ENCODE peak calls at places on chromosomes 11 and 22, in eight cellular contexts. B, A, U, D, H, E, P and O are unnamed samples.

GRCh38 chr11:68331338-68331947 is 19.1 kb downstream of the LRP5 start:
- DNase-seq in D (no peak), B (no peak), E (no peak), U (no peak), A (peak; percentile 55), P (no peak), H (no peak), O (no peak)

GRCh38 chr22:24875862-24876506 is 70.0 kb downstream of the SGSM1 start:
- DNase-seq in H (no peak), D (peak; percentile 16), B (no peak), U (peak; percentile 76), A (no peak), E (no peak), P (peak; percentile 12), O (no peak)

GRCh38 chr11:77705195-77705876 is 67.7 kb upstream of the CLNS1A start:
- DNase-seq in A (no peak), D (peak; percentile 79), H (no peak), E (no peak), P (peak; percentile 51), U (no peak), B (peak; percentile 73), O (peak; percentile 4)

GRCh38 chr11:91664521-91664920 is 560.1 kb upstream of the FAT3 start:
- DNase-seq in H (no peak), B (no peak), P (peak; percentile 43), A (no peak), U (no peak), E (no peak), D (peak; percentile 5), O (no peak)

GRCh38 chr11:63765688-63766241 is 2.8 kb downstream of the ZFTA start:
- DNase-seq in P (no peak), A (peak; percentile 46), D (no peak), U (no peak), H (peak; percentile 52), E (no peak), B (no peak), O (no peak)

GRCh38 chr22:32985899-32986772 is 72.0 kb downstream of the SYN3 start:
- DNase-seq in P (peak; percentile 61), A (peak; percentile 42), H (peak; percentile 81), E (peak; percentile 40), D (peak; percentile 79), B (peak; percentile 49), U (peak; percentile 80), O (no peak)

GRCh38 chr11:17730608-17731462 is 3.7 kb upstream of the KCNC1 start:
- DNase-seq in D (peak; percentile 92), U (peak; percentile 91), B (peak; percentile 30), A (peak; percentile 84), E (peak; percentile 99), H (peak; percentile 78), P (peak; percentile 79), O (peak; percentile 11)

GRCh38 chr11:95135155-95135554 is 45.5 kb downstream of the ENDOD1 start:
- DNase-seq in B (no peak), H (no peak), A (no peak), D (no peak), P (no peak), U (no peak), E (no peak), O (no peak)

GRCh38 chr22:50087646-50088045 is 2.2 kb upstream of the MOV10L1 start:
- DNase-seq in P (no peak), H (no peak), E (no peak), A (no peak), D (no peak), U (no peak), B (no peak), O (no peak)

GRCh38 chr11:83717551-83717950 is 431.4 kb upstream of the CCDC90B start:
- DNase-seq in H (no peak), U (no peak), P (no peak), E (no peak), A (no peak), D (no peak), B (no peak), O (no peak)

GRCh38 chr11:109435121-109435742 is 13.2 kb downstream of the C11orf87 start:
- DNase-seq in E (peak; percentile 62), B (peak; percentile 95), A (no peak), P (no peak), D (no peak), H (no peak), U (no peak), O (no peak)

GRCh38 chr22:27778299-27779090 is 23.1 kb downstream of the MN1 start:
- DNase-seq in H (no peak), U (no peak), E (no peak), D (no peak), B (peak; percentile 63), A (no peak), P (no peak), O (no peak)

GRCh38 chr11:43547411-43547718 is 133.2 kb upstream of the HSD17B12 start:
- DNase-seq in U (no peak), H (no peak), P (no peak), E (peak; percentile 51), B (no peak), A (no peak), D (no peak), O (no peak)

GRCh38 chr11:58301576-58301975 is 33.5 kb upstream of the OR10W1 start:
- DNase-seq in U (no peak), B (peak; percentile 63), D (no peak), E (no peak), A (no peak), P (no peak), H (no peak), O (peak; percentile 60)

DNA sequence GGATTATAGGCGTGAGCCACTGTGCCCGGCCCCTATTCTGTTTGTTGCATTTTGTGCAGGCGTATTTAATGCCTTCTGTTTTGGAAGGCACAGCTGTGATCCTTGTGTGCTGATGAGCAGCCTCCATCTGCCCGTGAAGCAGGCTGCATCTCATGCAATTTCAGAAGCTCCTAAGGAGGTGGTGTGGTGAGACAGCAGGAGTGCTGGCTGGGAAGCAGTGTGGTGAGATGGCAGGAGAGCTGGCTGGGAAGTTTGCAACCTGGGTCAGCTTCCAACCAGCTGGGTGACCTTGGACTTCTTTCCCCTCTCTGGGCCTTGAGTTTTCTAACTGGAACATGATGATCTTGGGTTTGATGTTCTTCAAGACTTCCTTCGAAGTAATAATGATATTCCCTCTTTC is 525.1 kb downstream of the TBC1D22A start:
- DNase-seq in H (peak; percentile 20), P (no peak), E (no peak), D (no peak), B (no peak), U (no peak), A (no peak), O (no peak)
- TF ChIP-seq CTCF in H (no peak), P (no peak), E (no peak), D (no peak), B (no peak), U (no peak), A (no peak), O (no peak)

DNA sequence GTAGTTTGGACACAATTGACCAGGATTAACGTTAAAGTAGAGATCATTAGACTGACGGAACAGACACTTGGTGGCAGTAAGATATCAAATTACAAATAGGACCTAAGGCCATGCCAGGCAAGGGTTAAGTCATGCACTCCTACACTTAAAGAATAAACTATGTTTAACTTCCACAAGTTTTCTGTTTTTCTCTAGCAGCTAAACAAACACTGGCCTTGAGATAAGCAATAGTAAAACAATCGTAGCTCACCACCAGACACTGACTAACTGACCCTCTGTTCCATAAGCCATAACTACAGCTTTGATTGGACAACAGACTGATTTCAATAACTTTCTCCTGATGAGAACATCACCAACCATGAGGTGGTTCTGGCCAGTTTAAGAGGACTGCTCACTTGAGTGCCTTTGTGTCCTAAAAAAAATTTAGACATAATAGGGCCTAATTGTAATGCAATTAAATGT is 2.0 kb upstream of the CEP126 start:
- DNase-seq in D (no peak), A (no peak), U (no peak), P (peak; percentile 68), E (no peak), B (peak; percentile 29), H (no peak), O (no peak)
- TF ChIP-seq CTCF in D (no peak), A (no peak), U (no peak), P (peak; percentile 18), E (no peak), B (no peak), H (no peak), O (no peak)

GRCh38 chr11:75427181-75427580 is 5.8 kb downstream of the KLHL35 start:
- DNase-seq in D (no peak), A (no peak), P (no peak), B (no peak), H (no peak), U (no peak), E (no peak), O (no peak)

GRCh38 chr11:75424396-75424795 is 8.6 kb downstream of the KLHL35 start:
- DNase-seq in P (no peak), E (no peak), A (no peak), U (no peak), H (no peak), B (no peak), D (no peak), O (no peak)

GRCh38 chr11:75423721-75424120 is 9.3 kb downstream of the KLHL35 start:
- DNase-seq in E (no peak), H (no peak), P (no peak), D (no peak), B (no peak), U (no peak), A (peak; percentile 21), O (no peak)

GRCh38 chr11:75426720-75427086 is 6.3 kb downstream of the KLHL35 start:
- DNase-seq in B (no peak), D (no peak), H (no peak), P (no peak), U (no peak), A (no peak), E (no peak), O (no peak)

DNA sequence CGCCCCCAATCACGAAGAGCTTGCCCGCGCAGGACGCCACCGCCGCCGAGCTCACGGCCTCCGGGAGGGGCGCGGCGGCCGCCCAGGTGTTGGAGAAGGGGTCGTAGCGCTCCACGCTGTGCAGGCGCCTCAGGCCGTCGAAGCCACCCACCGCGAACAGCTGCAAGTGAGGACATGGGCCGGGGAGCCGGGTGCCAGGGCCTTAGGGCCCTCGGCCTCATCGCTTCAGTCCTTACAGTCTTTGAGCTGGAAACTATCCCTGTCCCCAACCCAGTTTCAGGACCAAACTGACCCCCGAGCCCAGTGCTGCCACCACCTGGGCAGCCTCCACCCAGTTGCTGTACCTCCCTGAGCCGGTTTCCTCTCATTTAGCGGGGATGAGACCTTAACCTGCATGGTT is 7.6 kb downstream of the KLHL35 start:
- DNase-seq in A (no peak), U (no peak), P (peak; percentile 38), H (no peak), E (no peak), D (no peak), B (no peak), O (no peak)
- TF ChIP-seq CTCF in A (no peak), U (no peak), P (peak; percentile 49), H (no peak), E (no peak), D (peak; percentile 9), B (no peak), O (peak; percentile 39)

DNA sequence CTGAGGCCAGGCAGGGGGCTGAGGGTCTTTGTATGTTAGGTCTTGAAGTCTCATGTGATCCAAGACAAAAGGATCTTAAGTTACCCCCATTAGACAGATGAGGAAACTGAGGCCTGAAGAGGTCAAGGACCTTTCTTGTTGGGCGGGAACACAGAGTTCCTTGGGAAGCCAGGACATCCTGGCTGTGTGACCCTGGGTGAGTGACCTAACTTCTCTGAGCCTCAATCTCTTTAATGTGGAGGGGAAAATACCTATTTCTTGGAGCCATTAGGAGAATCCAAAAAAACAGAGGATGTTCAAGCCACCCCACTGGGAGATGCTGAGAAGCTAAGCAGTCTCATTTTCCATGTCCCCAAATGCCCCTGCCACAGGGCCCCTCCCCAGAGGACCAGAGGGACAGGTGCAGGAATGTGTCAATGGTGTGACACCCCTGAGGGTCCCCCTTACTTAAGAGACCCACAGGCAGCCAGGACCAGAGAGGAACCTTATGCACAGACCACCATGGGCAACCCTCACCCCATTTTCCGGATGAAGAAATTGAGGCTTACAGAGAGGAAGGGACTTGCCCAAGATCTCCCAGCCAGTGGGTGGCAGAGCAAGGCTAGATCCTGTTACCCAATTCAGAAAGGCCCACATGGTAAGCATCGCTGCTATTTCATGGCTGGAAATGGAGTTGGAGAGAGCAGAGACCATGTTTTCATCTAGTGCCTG is 8.0 kb downstream of the RAC2 start:
- DNase-seq in E (no peak), H (no peak), B (no peak), A (no peak), U (no peak), D (no peak), P (no peak), O (no peak)
- TF ChIP-seq CTCF in E (no peak), H (no peak), B (no peak), A (no peak), U (no peak), D (no peak), P (no peak), O (no peak)